ENCODE peak calls at places on chromosomes 1 and 21, in four cellular contexts. M is HS-5; O is activated effector memory CD4-positive, alpha-beta T cell treated with Interleukin-2 at 50 U/mL for 16 hours; J is effector memory CD8-positive, alpha-beta T cell. S is an unnamed sample.

GRCh38 chr21:28473530-28474225 is 519.0 kb downstream of the LTN1 start:
- DNase-seq in O (no peak), J (no peak), M (no peak), S (no peak)

GRCh38 chr1:1199141-1199960 is 7.0 kb downstream of the TNFRSF18 start:
- DNase-seq in J (no peak), O (no peak), M (no peak), S (peak)

GRCh38 chr1:221394011-221394544 is 347.8 kb downstream of the DUSP10 start:
- DNase-seq in J (no peak), M (no peak), O (no peak), S (no peak)

GRCh38 chr1:177966199-177966598 is 3.7 kb downstream of the SEC16B start:
- DNase-seq in M (no peak), J (no peak), O (no peak), S (no peak)

GRCh38 chr1:248375446-248375845 is at the start of gene OR2T6:
- DNase-seq in J (no peak), M (no peak), O (no peak), S (no peak)

GRCh38 chr1:76073471-76073870 is 1.1 kb upstream of the ST6GALNAC3 start:
- DNase-seq in J (no peak), O (no peak), M (peak), S (no peak)

GRCh38 chr1:232046531-232047283 is 420.1 kb downstream of the DISC1 start:
- DNase-seq in J (no peak), O (no peak), M (no peak), S (no peak)

GRCh38 chr1:187762109-187762508 is 933.4 kb downstream of the PLA2G4A start:
- DNase-seq in M (no peak), J (no peak), O (no peak), S (no peak)

GRCh38 chr1:85049735-85050166 is 1.5 kb upstream of the MCOLN3 start:
- DNase-seq in O (no peak), M (no peak), J (no peak), S (no peak)

GRCh38 chr1:921011-921837 is 2.5 kb upstream of the SAMD11 start:
- DNase-seq in M (no peak), J (peak), O (no peak), S (no peak)

GRCh38 chr21:15559612-15560011 is 170.2 kb upstream of the USP25 start:
- DNase-seq in J (no peak), M (no peak), O (no peak), S (no peak)

GRCh38 chr1:161721738-161722343 is 497 bp downstream of the FCRLB start:
- DNase-seq in M (peak), J (no peak), O (no peak), S (no peak)

GRCh38 chr1:196034080-196034706 is 574.0 kb downstream of the KCNT2 start:
- DNase-seq in O (no peak), M (no peak), J (no peak), S (no peak)

GRCh38 chr21:17585875-17586450 is 26.7 kb downstream of the BTG3 start:
- DNase-seq in J (no peak), O (no peak), M (peak), S (no peak)

GRCh38 chr1:226827458-226827857 is 43.0 kb upstream of the PSEN2 start:
- DNase-seq in M (no peak), J (no peak), O (no peak), S (no peak)